ENCODE peak calls at places on chromosomes 1 and 21, in seven cellular contexts. H is PC-3; S is heart left ventricle; M is cardiac muscle cell; L is CD8-positive, alpha-beta T cell; K is stomach; I is naive thymus-derived CD4-positive, alpha-beta T cell. Q is an unnamed sample.

GRCh38 chr1:227372662-227373061 is 54.4 kb upstream of the CDC42BPA start:
- DNase-seq in H (peak; percentile 98), S (no peak), M (peak; percentile 70), L (no peak), K (peak; percentile 57), I (no peak), Q (no peak)

GRCh38 chr1:211145944-211146343 is 12.0 kb upstream of the KCNH1 start:
- DNase-seq in H (no peak), S (no peak), M (no peak), L (no peak), K (no peak), I (no peak), Q (no peak)

GRCh38 chr1:180181996-180182675 is 27.5 kb downstream of the QSOX1 start:
- DNase-seq in H (no peak), S (no peak), M (no peak), L (no peak), K (no peak), I (no peak), Q (peak; percentile 45)

GRCh38 chr1:15424146-15424667 is 14.0 kb upstream of the CTRC start:
- DNase-seq in H (no peak), S (no peak), M (no peak), L (no peak), K (peak; percentile 91), I (no peak), Q (no peak)

GRCh38 chr1:19262728-19263127 is 11.1 kb downstream of the MRTO4 start:
- DNase-seq in H (no peak), S (no peak), M (no peak), L (no peak), K (no peak), I (no peak), Q (no peak)

GRCh38 chr1:65457868-65458267 is 37.4 kb downstream of the LEPR start:
- DNase-seq in H (no peak), S (no peak), M (no peak), L (no peak), K (no peak), I (no peak), Q (no peak)

GRCh38 chr1:7781923-7782495 is 2.1 kb upstream of the PER3 start:
- DNase-seq in H (no peak), S (no peak), M (no peak), L (peak; percentile 14), K (peak; percentile 57), I (peak; percentile 20), Q (no peak)

GRCh38 chr1:162677607-162678371 is 45.5 kb downstream of the DDR2 start:
- DNase-seq in H (no peak), S (no peak), M (no peak), L (no peak), K (no peak), I (no peak), Q (no peak)

GRCh38 chr1:23585321-23586022 is 26.2 kb upstream of the ID3 start:
- DNase-seq in H (peak; percentile 95), S (no peak), M (peak; percentile 92), L (no peak), K (no peak), I (no peak), Q (no peak)

GRCh38 chr1:155831279-155831976 is 25.6 kb downstream of the GON4L start:
- DNase-seq in H (no peak), S (no peak), M (no peak), L (no peak), K (no peak), I (no peak), Q (no peak)

GRCh38 chr1:46001087-46001785 is 131.2 kb downstream of the PIK3R3 start:
- DNase-seq in H (no peak), S (no peak), M (no peak), L (no peak), K (no peak), I (no peak), Q (no peak)

GRCh38 chr1:212557739-212558664 is 50.6 kb upstream of the ATF3 start:
- DNase-seq in H (peak; percentile 51), S (peak; percentile 79), M (peak; percentile 54), L (no peak), K (no peak), I (no peak), Q (peak; percentile 89)

GRCh38 chr1:56584910-56585528 is 5.7 kb upstream of the PLPP3 start:
- DNase-seq in H (peak; percentile 78), S (no peak), M (peak; percentile 80), L (no peak), K (no peak), I (no peak), Q (no peak)

GRCh38 chr21:18204931-18205330 is 39.7 kb upstream of the CHODL start:
- DNase-seq in H (no peak), S (no peak), M (no peak), L (no peak), K (no peak), I (no peak), Q (no peak)

GRCh38 chr1:108027389-108027788 is 62.4 kb upstream of the VAV3 start:
- DNase-seq in H (no peak), S (no peak), M (no peak), L (no peak), K (no peak), I (no peak), Q (no peak)

GRCh38 chr1:244273262-244273844 is 178.4 kb downstream of the ADSS2 start:
- DNase-seq in H (no peak), S (no peak), M (no peak), L (no peak), K (no peak), I (no peak), Q (no peak)

GRCh38 chr1:2840036-2840809 is 38.7 kb upstream of the TTC34 start:
- DNase-seq in H (no peak), S (no peak), M (no peak), L (peak; percentile 66), K (no peak), I (peak; percentile 79), Q (no peak)

GRCh38 chr21:35646606-35647005 is 413.7 kb downstream of the SETD4 start:
- DNase-seq in H (no peak), S (no peak), M (no peak), L (no peak), K (no peak), I (no peak), Q (no peak)

GRCh38 chr1:231242516-231243198 is 1.6 kb downstream of the GNPAT start:
- DNase-seq in H (no peak), S (no peak), M (peak; percentile 42), L (no peak), K (no peak), I (no peak), Q (no peak)

GRCh38 chr1:231576804-231577718 is 48.6 kb downstream of the TSNAX start:
- DNase-seq in H (no peak), S (no peak), M (no peak), L (no peak), K (no peak), I (no peak), Q (no peak)

GRCh38 chr1:97377432-97378034 is 543.3 kb downstream of the DPYD start:
- DNase-seq in H (no peak), S (no peak), M (peak; percentile 12), L (no peak), K (no peak), I (no peak), Q (no peak)

GRCh38 chr1:68331117-68331865 is 99.0 kb upstream of the WLS start:
- DNase-seq in H (peak; percentile 90), S (no peak), M (peak; percentile 71), L (no peak), K (no peak), I (no peak), Q (no peak)

GRCh38 chr1:88784551-88784950 is 100.5 kb downstream of the PKN2 start:
- DNase-seq in H (no peak), S (no peak), M (no peak), L (no peak), K (no peak), I (no peak), Q (no peak)

GRCh38 chr1:88791192-88791591 is 100.2 kb downstream of the GTF2B start:
- DNase-seq in H (no peak), S (no peak), M (peak; percentile 29), L (no peak), K (no peak), I (no peak), Q (no peak)

GRCh38 chr1:88783145-88783544 is 99.1 kb downstream of the PKN2 start:
- DNase-seq in H (no peak), S (no peak), M (no peak), L (no peak), K (no peak), I (no peak), Q (no peak)

GRCh38 chr1:88787023-88787903 is 103.2 kb downstream of the PKN2 start:
- DNase-seq in H (no peak), S (no peak), M (no peak), L (no peak), K (no peak), I (no peak), Q (no peak)
- H3K4me1 ChIP-seq in H (no peaks in the 10 kb centered on the region), S (no peaks in the 10 kb centered on the region), M (peaks cover 6% of the 10 kb centered on the region), L (no peaks in the 10 kb centered on the region), K (no peaks in the 10 kb centered on the region), I (no peaks in the 10 kb centered on the region), Q (no peaks in the 10 kb centered on the region)

GRCh38 chr1:94935476-94935875 is 8.6 kb upstream of the CNN3 start:
- DNase-seq in H (no peak), S (no peak), M (peak; percentile 45), L (no peak), K (no peak), I (no peak), Q (no peak)
- H3K27ac ChIP-seq in H (no peak overlapping the region), S (no peak overlapping the region), M (no peak overlapping the region), L (no peak overlapping the region), K (peak overlapping the region; percentile 25), I (no peak overlapping the region), Q (no peak overlapping the region)

DNA sequence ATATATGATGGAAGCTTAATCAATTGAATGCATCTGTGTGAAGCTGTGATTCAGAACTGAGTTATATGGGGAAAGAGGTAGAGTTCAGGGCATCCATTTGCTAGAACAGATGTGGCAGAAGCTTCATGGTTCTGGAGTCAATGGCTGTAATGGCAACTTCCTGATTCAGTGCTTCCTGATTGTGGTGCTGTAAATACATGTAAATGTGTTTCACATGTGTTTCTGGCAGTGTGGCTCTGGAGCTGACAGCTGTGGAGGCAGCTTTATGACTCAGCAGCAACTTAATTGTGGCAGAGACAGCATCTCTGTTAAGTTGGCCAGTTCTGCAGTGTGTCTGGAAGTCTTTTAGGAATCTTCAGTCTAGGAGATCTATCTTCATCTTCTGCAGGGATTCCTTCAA is 226.6 kb upstream of the ZRANB2 start:
- DNase-seq in H (peak; percentile 5), S (no peak), M (peak; percentile 74), L (no peak), K (no peak), I (no peak), Q (no peak)
- H3K4me1 ChIP-seq in H (peaks cover 24% of the 10 kb centered on the region), S (no peaks in the 10 kb centered on the region), M (no peaks in the 10 kb centered on the region), L (no peaks in the 10 kb centered on the region), K (no peaks in the 10 kb centered on the region), I (no peaks in the 10 kb centered on the region), Q (no peaks in the 10 kb centered on the region)

GRCh38 chr1:154794608-154795007 is 75.5 kb downstream of the KCNN3 start:
- DNase-seq in H (no peak), S (no peak), M (no peak), L (no peak), K (no peak), I (no peak), Q (no peak)

GRCh38 chr1:154793674-154794073 is 76.4 kb downstream of the KCNN3 start:
- DNase-seq in H (no peak), S (no peak), M (no peak), L (no peak), K (no peak), I (no peak), Q (no peak)

GRCh38 chr1:154788886-154789285 is 81.2 kb downstream of the KCNN3 start:
- DNase-seq in H (no peak), S (no peak), M (no peak), L (no peak), K (no peak), I (no peak), Q (no peak)

GRCh38 chr1:154792899-154793298 is 77.2 kb downstream of the KCNN3 start:
- DNase-seq in H (no peak), S (no peak), M (no peak), L (no peak), K (no peak), I (no peak), Q (no peak)

GRCh38 chr1:154791292-154792278 is 78.5 kb downstream of the KCNN3 start:
- DNase-seq in H (peak; percentile 68), S (no peak), M (peak; percentile 23), L (peak; percentile 82), K (peak; percentile 50), I (peak; percentile 81), Q (no peak)
- H3K27ac ChIP-seq in H (no peak overlapping the region), S (no peak overlapping the region), M (no peak overlapping the region), L (peak overlapping the region; percentile 10), K (no peak overlapping the region), I (peak overlapping the region; percentile 38), Q (no peak overlapping the region)

Q was measured in upper lobe of right lung.